ENCODE peak calls at places on chromosomes 5 and 9, in five cellular contexts. One of them, this sample, is unnamed.

GRCh38 chr5:102792705-102793104 is 37.6 kb downstream of the PAM start:
- DNase-seq in upper lobe of right lung: no peak
- DNase-seq in ecto neural progenitor cell: no peak
- DNase-seq in stimulated activated CD8-positive, alpha-beta memory T cell treated with anti-CD3 and anti-CD28 coated beads, Interleukin-4, amount 100 ng/mL, for 1 hour: no peak
- DNase-seq in GM23338: peak; percentile 42
- DNase-seq in this sample: no peak

GRCh38 chr5:122067330-122067885 is 10.7 kb downstream of the LOX start:
- DNase-seq in upper lobe of right lung: no peak
- DNase-seq in ecto neural progenitor cell: no peak
- DNase-seq in stimulated activated CD8-positive, alpha-beta memory T cell treated with anti-CD3 and anti-CD28 coated beads, Interleukin-4, amount 100 ng/mL, for 1 hour: no peak
- DNase-seq in GM23338: peak; percentile 31
- DNase-seq in this sample: no peak

GRCh38 chr9:132498811-132499210 is 83.6 kb upstream of the BARHL1 start:
- DNase-seq in upper lobe of right lung: no peak
- DNase-seq in ecto neural progenitor cell: peak; percentile 70
- DNase-seq in stimulated activated CD8-positive, alpha-beta memory T cell treated with anti-CD3 and anti-CD28 coated beads, Interleukin-4, amount 100 ng/mL, for 1 hour: no peak
- DNase-seq in GM23338: peak; percentile 52
- DNase-seq in this sample: no peak

GRCh38 chr9:27468000-27468399 is 56.1 kb upstream of the IFNK start:
- DNase-seq in upper lobe of right lung: no peak
- DNase-seq in ecto neural progenitor cell: no peak
- DNase-seq in stimulated activated CD8-positive, alpha-beta memory T cell treated with anti-CD3 and anti-CD28 coated beads, Interleukin-4, amount 100 ng/mL, for 1 hour: no peak
- DNase-seq in GM23338: no peak
- DNase-seq in this sample: no peak

GRCh38 chr9:130391863-130392262 is 52.9 kb upstream of the ASS1 start:
- DNase-seq in upper lobe of right lung: no peak
- DNase-seq in ecto neural progenitor cell: no peak
- DNase-seq in stimulated activated CD8-positive, alpha-beta memory T cell treated with anti-CD3 and anti-CD28 coated beads, Interleukin-4, amount 100 ng/mL, for 1 hour: no peak
- DNase-seq in GM23338: no peak
- DNase-seq in this sample: no peak

GRCh38 chr5:157575096-157575872 is at the start of gene ADAM19:
- DNase-seq in upper lobe of right lung: peak; percentile 71
- DNase-seq in ecto neural progenitor cell: peak; percentile 89
- DNase-seq in stimulated activated CD8-positive, alpha-beta memory T cell treated with anti-CD3 and anti-CD28 coated beads, Interleukin-4, amount 100 ng/mL, for 1 hour: no peak
- DNase-seq in GM23338: peak; percentile 79
- DNase-seq in this sample: peak; percentile 57

GRCh38 chr5:24629798-24630197 is 15.0 kb downstream of the CDH10 start:
- DNase-seq in upper lobe of right lung: no peak
- DNase-seq in ecto neural progenitor cell: no peak
- DNase-seq in stimulated activated CD8-positive, alpha-beta memory T cell treated with anti-CD3 and anti-CD28 coated beads, Interleukin-4, amount 100 ng/mL, for 1 hour: no peak
- DNase-seq in GM23338: no peak
- DNase-seq in this sample: no peak

GRCh38 chr9:110638381-110638954 is 30.1 kb upstream of the MUSK start:
- DNase-seq in upper lobe of right lung: no peak
- DNase-seq in ecto neural progenitor cell: no peak
- DNase-seq in stimulated activated CD8-positive, alpha-beta memory T cell treated with anti-CD3 and anti-CD28 coated beads, Interleukin-4, amount 100 ng/mL, for 1 hour: no peak
- DNase-seq in GM23338: peak; percentile 11
- DNase-seq in this sample: no peak

GRCh38 chr5:96809898-96810297 is 2.2 kb upstream of the ERAP1 start:
- DNase-seq in upper lobe of right lung: peak; percentile 68
- DNase-seq in ecto neural progenitor cell: no peak
- DNase-seq in stimulated activated CD8-positive, alpha-beta memory T cell treated with anti-CD3 and anti-CD28 coated beads, Interleukin-4, amount 100 ng/mL, for 1 hour: no peak
- DNase-seq in GM23338: no peak
- DNase-seq in this sample: no peak

GRCh38 chr5:132718544-132719312 is 18.6 kb downstream of the KIF3A start:
- DNase-seq in upper lobe of right lung: no peak
- DNase-seq in ecto neural progenitor cell: no peak
- DNase-seq in stimulated activated CD8-positive, alpha-beta memory T cell treated with anti-CD3 and anti-CD28 coated beads, Interleukin-4, amount 100 ng/mL, for 1 hour: no peak
- DNase-seq in GM23338: no peak
- DNase-seq in this sample: no peak

GRCh38 chr5:13566903-13567339 is 377.6 kb downstream of the DNAH5 start:
- DNase-seq in upper lobe of right lung: no peak
- DNase-seq in ecto neural progenitor cell: no peak
- DNase-seq in stimulated activated CD8-positive, alpha-beta memory T cell treated with anti-CD3 and anti-CD28 coated beads, Interleukin-4, amount 100 ng/mL, for 1 hour: no peak
- DNase-seq in GM23338: peak; percentile 10
- DNase-seq in this sample: no peak

GRCh38 chr5:135450957-135451356 is 1.2 kb downstream of the TIFAB start:
- DNase-seq in upper lobe of right lung: no peak
- DNase-seq in ecto neural progenitor cell: no peak
- DNase-seq in stimulated activated CD8-positive, alpha-beta memory T cell treated with anti-CD3 and anti-CD28 coated beads, Interleukin-4, amount 100 ng/mL, for 1 hour: no peak
- DNase-seq in GM23338: no peak
- DNase-seq in this sample: no peak

GRCh38 chr9:109477269-109478203 is 20.6 kb downstream of the PTPN3 start:
- DNase-seq in upper lobe of right lung: peak; percentile 94
- DNase-seq in ecto neural progenitor cell: no peak
- DNase-seq in stimulated activated CD8-positive, alpha-beta memory T cell treated with anti-CD3 and anti-CD28 coated beads, Interleukin-4, amount 100 ng/mL, for 1 hour: no peak
- DNase-seq in GM23338: no peak
- DNase-seq in this sample: peak; percentile 26

GRCh38 chr5:33230467-33231078 is 210.2 kb upstream of the TARS1 start:
- DNase-seq in upper lobe of right lung: no peak
- DNase-seq in ecto neural progenitor cell: no peak
- DNase-seq in stimulated activated CD8-positive, alpha-beta memory T cell treated with anti-CD3 and anti-CD28 coated beads, Interleukin-4, amount 100 ng/mL, for 1 hour: no peak
- DNase-seq in GM23338: no peak
- DNase-seq in this sample: no peak

GRCh38 chr5:38515081-38515480 is 41.4 kb downstream of the LIFR start:
- DNase-seq in upper lobe of right lung: no peak
- DNase-seq in ecto neural progenitor cell: no peak
- DNase-seq in stimulated activated CD8-positive, alpha-beta memory T cell treated with anti-CD3 and anti-CD28 coated beads, Interleukin-4, amount 100 ng/mL, for 1 hour: no peak
- DNase-seq in GM23338: no peak
- DNase-seq in this sample: no peak

GRCh38 chr5:107149243-107149642 is 521.5 kb downstream of the EFNA5 start:
- DNase-seq in upper lobe of right lung: no peak
- DNase-seq in ecto neural progenitor cell: no peak
- DNase-seq in stimulated activated CD8-positive, alpha-beta memory T cell treated with anti-CD3 and anti-CD28 coated beads, Interleukin-4, amount 100 ng/mL, for 1 hour: no peak
- DNase-seq in GM23338: no peak
- DNase-seq in this sample: no peak

GRCh38 chr9:81771606-81772005 is 82.3 kb upstream of the TLE1 start:
- DNase-seq in upper lobe of right lung: no peak
- DNase-seq in ecto neural progenitor cell: no peak
- DNase-seq in stimulated activated CD8-positive, alpha-beta memory T cell treated with anti-CD3 and anti-CD28 coated beads, Interleukin-4, amount 100 ng/mL, for 1 hour: no peak
- DNase-seq in GM23338: no peak
- DNase-seq in this sample: no peak

This sample was measured in dorsolateral prefrontal cortex.